ENCODE peak calls at places on chromosome 10, in ten cellular contexts. I is prostate gland; B is globus pallidus; A is NT2/D1; L is aorta; K is heart left ventricle; U is fibroblast of the aortic adventitia; C is fibroblast of the conjunctiva; D is activated T-cell treated with anti-CD3 and anti-CD28 coated beads, Interleukin-2, amount 50 U/mL, for 1 hour; W is HFF-Myc. G is an unnamed sample.

GRCh38 chr10:50653142-50653541 is 29.4 kb upstream of the SGMS1 start:
- DNase-seq in I (peak; percentile 15), B (peak; percentile 25), A (no peak), L (no peak), K (no peak), U (peak; percentile 60), C (peak; percentile 14), D (no peak), W (no peak), G (no peak)

GRCh38 chr10:25522946-25523608 is 348.3 kb downstream of the GPR158 start:
- DNase-seq in I (no peak), B (no peak), A (peak; percentile 79), L (no peak), K (no peak), U (peak; percentile 6), C (no peak), D (no peak), W (no peak), G (peak; percentile 79)

GRCh38 chr10:3805791-3806381 is 20.9 kb upstream of the KLF6 start:
- DNase-seq in I (no peak), B (no peak), A (no peak), L (no peak), K (peak; percentile 57), U (peak; percentile 92), C (peak; percentile 90), D (peak; percentile 63), W (peak; percentile 65), G (no peak)

GRCh38 chr10:29846881-29847280 is 212.1 kb upstream of the SVIL start:
- DNase-seq in I (no peak), B (no peak), A (no peak), L (no peak), K (no peak), U (no peak), C (no peak), D (no peak), W (no peak), G (no peak)

GRCh38 chr10:12782537-12782936 is 219.0 kb downstream of the CCDC3 start:
- DNase-seq in I (peak; percentile 13), B (no peak), A (no peak), L (no peak), K (no peak), U (peak; percentile 29), C (no peak), D (peak; percentile 34), W (no peak), G (no peak)

GRCh38 chr10:11536256-11536655 is 75.2 kb downstream of the USP6NL start:
- DNase-seq in I (no peak), B (no peak), A (no peak), L (no peak), K (no peak), U (no peak), C (no peak), D (no peak), W (no peak), G (no peak)

GRCh38 chr10:97724341-97724941 is 10.9 kb downstream of the MARVELD1 start:
- DNase-seq in I (no peak), B (no peak), A (no peak), L (peak; percentile 79), K (no peak), U (peak; percentile 74), C (no peak), D (no peak), W (no peak), G (no peak)

GRCh38 chr10:71964669-71965515 is 697 bp downstream of the CHST3 start:
- DNase-seq in I (peak; percentile 60), B (peak; percentile 70), A (no peak), L (peak; percentile 93), K (peak; percentile 77), U (peak; percentile 80), C (no peak), D (peak; percentile 31), W (no peak), G (no peak)

GRCh38 chr10:110205051-110205675 is 2.2 kb upstream of the MXI1 start:
- DNase-seq in I (no peak), B (no peak), A (no peak), L (no peak), K (no peak), U (no peak), C (no peak), D (no peak), W (no peak), G (no peak)

GRCh38 chr10:133039107-133039822 is 48.5 kb upstream of the ADGRA1 start:
- DNase-seq in I (no peak), B (no peak), A (no peak), L (no peak), K (no peak), U (no peak), C (no peak), D (no peak), W (no peak), G (no peak)

GRCh38 chr10:127585519-127586023 is 36.5 kb downstream of the NPS start:
- DNase-seq in I (no peak), B (peak; percentile 51), A (no peak), L (no peak), K (no peak), U (no peak), C (no peak), D (no peak), W (no peak), G (no peak)

GRCh38 chr10:15169555-15170407 is 1.3 kb upstream of the NMT2 start:
- DNase-seq in I (no peak), B (no peak), A (no peak), L (no peak), K (peak; percentile 27), U (no peak), C (no peak), D (peak; percentile 45), W (no peak), G (no peak)

GRCh38 chr10:126969310-126969709 is 64.1 kb downstream of the DOCK1 start:
- DNase-seq in I (peak; percentile 7), B (no peak), A (no peak), L (no peak), K (no peak), U (peak; percentile 8), C (no peak), D (no peak), W (no peak), G (peak; percentile 29)

GRCh38 chr10:132712291-132712690 is 73.7 kb downstream of the NKX6-2 start:
- DNase-seq in I (no peak), B (no peak), A (no peak), L (peak; percentile 26), K (peak; percentile 10), U (no peak), C (no peak), D (no peak), W (no peak), G (no peak)

GRCh38 chr10:84838851-84839250 is 510.5 kb downstream of the CCSER2 start:
- DNase-seq in I (no peak), B (no peak), A (no peak), L (no peak), K (no peak), U (no peak), C (no peak), D (no peak), W (no peak), G (no peak)

GRCh38 chr10:110008518-110009339 is 945 bp downstream of the ADD3 start:
- DNase-seq in I (peak; percentile 56), B (no peak), A (no peak), L (no peak), K (peak; percentile 69), U (no peak), C (no peak), D (peak; percentile 51), W (no peak), G (no peak)

GRCh38 chr10:117003336-117003735 is 1.7 kb downstream of the SHTN1 start:
- DNase-seq in I (no peak), B (peak; percentile 42), A (no peak), L (no peak), K (no peak), U (no peak), C (no peak), D (no peak), W (no peak), G (no peak)

GRCh38 chr10:12531305-12531738 is 182.0 kb downstream of the CAMK1D start:
- DNase-seq in I (peak; percentile 51), B (no peak), A (no peak), L (no peak), K (peak; percentile 62), U (no peak), C (no peak), D (no peak), W (no peak), G (no peak)

GRCh38 chr10:93991596-93992284 is 2.0 kb upstream of the PLCE1 start:
- DNase-seq in I (peak; percentile 27), B (peak; percentile 31), A (peak; percentile 56), L (peak; percentile 85), K (peak; percentile 66), U (peak; percentile 83), C (peak; percentile 27), D (no peak), W (no peak), G (no peak)

GRCh38 chr10:122490786-122491680 is 29.7 kb downstream of the HTRA1 start:
- DNase-seq in I (peak; percentile 66), B (no peak), A (no peak), L (peak; percentile 88), K (peak; percentile 18), U (no peak), C (no peak), D (no peak), W (no peak), G (no peak)

GRCh38 chr10:69180525-69181204 is 631 bp downstream of the SUPV3L1 start:
- DNase-seq in I (peak; percentile 10), B (peak; percentile 1), A (no peak), L (no peak), K (no peak), U (peak; percentile 16), C (no peak), D (peak; percentile 34), W (no peak), G (no peak)

GRCh38 chr10:49646256-49646870 is 32.5 kb downstream of the CHAT start:
- DNase-seq in I (no peak), B (no peak), A (no peak), L (peak; percentile 68), K (no peak), U (no peak), C (no peak), D (no peak), W (no peak), G (no peak)

GRCh38 chr10:125006921-125007391 is 65.0 kb downstream of the ZRANB1 start:
- DNase-seq in I (no peak), B (peak; percentile 68), A (no peak), L (peak; percentile 75), K (no peak), U (no peak), C (peak; percentile 83), D (no peak), W (peak; percentile 97), G (no peak)

GRCh38 chr10:119443441-119443840 is 99.1 kb downstream of the RGS10 start:
- DNase-seq in I (no peak), B (no peak), A (no peak), L (peak; percentile 68), K (no peak), U (no peak), C (no peak), D (no peak), W (no peak), G (no peak)

G was measured in iPS DF 6.9.